ENCODE peak calls at places on chromosomes 4 and X, in five cellular contexts. One of them, this sample, is unnamed.

GRCh38 chr4:106898621-106899230 is 137.4 kb downstream of the DKK2 start:
- DNase-seq in cardiac muscle cell: peak
- DNase-seq in neural progenitor cell: peak
- DNase-seq in lung: peak
- DNase-seq in breast epithelium: no peak
- DNase-seq in this sample: peak

GRCh38 chr4:104693601-104694201 is 199.0 kb upstream of the CXXC4 start:
- DNase-seq in cardiac muscle cell: peak
- DNase-seq in neural progenitor cell: no peak
- DNase-seq in lung: no peak
- DNase-seq in breast epithelium: no peak
- DNase-seq in this sample: no peak

GRCh38 chr4:127732623-127733199 is 2.5 kb downstream of the SLC25A31 start:
- DNase-seq in breast epithelium: no peak
- DNase-seq in cardiac muscle cell: peak
- DNase-seq in lung: no peak
- DNase-seq in neural progenitor cell: peak
- DNase-seq in this sample: no peak

GRCh38 chrX:86133761-86134160 is 14.5 kb upstream of the DACH2 start:
- DNase-seq in lung: no peak
- DNase-seq in breast epithelium: no peak
- DNase-seq in cardiac muscle cell: peak
- DNase-seq in neural progenitor cell: no peak
- DNase-seq in this sample: no peak

GRCh38 chrX:110561036-110561435 is 202.4 kb downstream of the RTL9 start:
- DNase-seq in breast epithelium: no peak
- DNase-seq in cardiac muscle cell: peak
- DNase-seq in lung: no peak
- DNase-seq in neural progenitor cell: no peak
- DNase-seq in this sample: no peak

GRCh38 chrX:124238268-124238667 is 94.2 kb upstream of the TEX13D start:
- DNase-seq in cardiac muscle cell: no peak
- DNase-seq in neural progenitor cell: no peak
- DNase-seq in lung: no peak
- DNase-seq in breast epithelium: no peak
- DNase-seq in this sample: no peak

GRCh38 chr4:32172761-32173160 is 1452.6 kb downstream of the PCDH7 start:
- DNase-seq in breast epithelium: no peak
- DNase-seq in neural progenitor cell: no peak
- DNase-seq in cardiac muscle cell: no peak
- DNase-seq in lung: no peak
- DNase-seq in this sample: no peak

GRCh38 chr4:32342054-32342453 is 1621.9 kb downstream of the PCDH7 start:
- DNase-seq in lung: no peak
- DNase-seq in neural progenitor cell: no peak
- DNase-seq in cardiac muscle cell: no peak
- DNase-seq in breast epithelium: no peak
- DNase-seq in this sample: no peak

GRCh38 chrX:75038925-75039324 is 113.7 kb upstream of the NEXMIF start:
- DNase-seq in cardiac muscle cell: peak
- DNase-seq in neural progenitor cell: peak
- DNase-seq in lung: no peak
- DNase-seq in breast epithelium: no peak
- DNase-seq in this sample: no peak

GRCh38 chr4:158042591-158043030 is 130.2 kb downstream of the GASK1B start:
- DNase-seq in lung: no peak
- DNase-seq in breast epithelium: no peak
- DNase-seq in cardiac muscle cell: peak
- DNase-seq in neural progenitor cell: no peak
- DNase-seq in this sample: no peak

GRCh38 chrX:27767387-27767786 is 40.4 kb upstream of the MAGEB10 start:
- DNase-seq in breast epithelium: no peak
- DNase-seq in neural progenitor cell: no peak
- DNase-seq in lung: no peak
- DNase-seq in cardiac muscle cell: no peak
- DNase-seq in this sample: no peak

GRCh38 chr4:105895324-105895608 is at the start of gene NPNT:
- DNase-seq in lung: peak
- DNase-seq in neural progenitor cell: peak
- DNase-seq in cardiac muscle cell: no peak
- DNase-seq in breast epithelium: no peak
- DNase-seq in this sample: no peak
- H3K4me3 ChIP-seq in lung: peak
- H3K4me3 ChIP-seq in neural progenitor cell: peak
- H3K4me3 ChIP-seq in cardiac muscle cell: peak
- H3K4me3 ChIP-seq in breast epithelium: peak
- H3K4me3 ChIP-seq in this sample: no peak

GRCh38 chr4:24405926-24406325 is 178.4 kb downstream of the DHX15 start:
- DNase-seq in lung: no peak
- DNase-seq in cardiac muscle cell: no peak
- DNase-seq in breast epithelium: no peak
- DNase-seq in neural progenitor cell: no peak
- DNase-seq in this sample: no peak
- H3K27ac ChIP-seq in lung: no peak
- H3K27ac ChIP-seq in cardiac muscle cell: no peak
- H3K27ac ChIP-seq in breast epithelium: no peak
- H3K27ac ChIP-seq in neural progenitor cell: no peak
- H3K27ac ChIP-seq in this sample: no peak

GRCh38 chr4:169971456-169972015 is 54.7 kb downstream of the MFAP3L start:
- DNase-seq in cardiac muscle cell: no peak
- DNase-seq in neural progenitor cell: no peak
- DNase-seq in breast epithelium: no peak
- DNase-seq in lung: no peak
- DNase-seq in this sample: no peak
- H3K4me3 ChIP-seq in cardiac muscle cell: no peak
- H3K4me3 ChIP-seq in neural progenitor cell: no peak
- H3K4me3 ChIP-seq in breast epithelium: no peak
- H3K4me3 ChIP-seq in lung: no peak
- H3K4me3 ChIP-seq in this sample: no peak

DNA sequence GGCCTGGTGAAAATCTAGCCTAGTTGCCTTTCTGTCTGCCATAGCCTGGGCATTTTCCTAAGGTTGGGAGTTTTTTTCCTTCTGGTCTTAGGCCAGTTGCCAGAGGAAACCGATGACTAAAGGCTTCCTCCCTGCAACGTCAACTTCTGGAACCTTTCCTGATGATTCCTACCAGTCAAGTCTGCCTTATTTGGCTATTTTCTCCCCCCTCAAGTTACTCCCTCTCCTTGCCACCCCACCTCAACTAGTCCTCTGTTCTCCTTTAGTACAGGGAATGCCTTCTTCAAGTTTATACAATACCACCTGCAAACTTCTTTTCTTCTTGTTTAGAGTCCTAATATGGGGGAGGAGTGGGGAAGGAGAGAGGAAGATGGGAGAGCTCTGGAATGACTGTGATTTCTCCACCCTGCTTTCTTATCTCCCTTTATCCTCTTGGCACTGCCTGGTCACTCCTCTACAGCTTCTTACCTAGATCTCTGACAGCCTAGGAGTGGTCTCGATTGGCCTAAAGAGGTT is 10.6 kb downstream of the MSN start:
- DNase-seq in neural progenitor cell: no peak
- DNase-seq in lung: no peak
- DNase-seq in cardiac muscle cell: peak
- DNase-seq in breast epithelium: peak
- DNase-seq in this sample: peak
- H3K27ac ChIP-seq in neural progenitor cell: no peak
- H3K27ac ChIP-seq in lung: peak
- H3K27ac ChIP-seq in cardiac muscle cell: no peak
- H3K27ac ChIP-seq in breast epithelium: peak
- H3K27ac ChIP-seq in this sample: peak

DNA sequence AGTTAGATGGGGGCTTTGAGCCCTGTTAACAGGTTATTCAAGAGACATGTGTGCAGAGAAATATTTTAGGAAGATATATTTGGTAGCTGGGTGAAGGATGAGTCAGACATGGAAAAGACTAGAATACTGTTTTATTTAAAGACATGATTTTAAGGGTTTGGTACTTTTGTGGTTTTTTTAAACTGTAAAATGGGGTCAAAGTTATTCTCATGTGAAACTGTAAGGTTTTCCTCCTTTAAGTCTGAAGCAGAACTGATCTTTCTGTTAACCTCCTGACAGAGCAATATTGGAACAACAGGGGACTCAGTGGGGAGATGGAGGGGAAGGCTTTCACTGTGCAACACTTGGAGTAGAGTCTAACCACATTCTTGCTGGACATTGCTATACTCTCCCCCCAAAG is 112.4 kb upstream of the LSM6 start:
- DNase-seq in lung: no peak
- DNase-seq in breast epithelium: no peak
- DNase-seq in cardiac muscle cell: no peak
- DNase-seq in neural progenitor cell: no peak
- DNase-seq in this sample: no peak
- H3K4me3 ChIP-seq in lung: no peak
- H3K4me3 ChIP-seq in breast epithelium: no peak
- H3K4me3 ChIP-seq in cardiac muscle cell: no peak
- H3K4me3 ChIP-seq in neural progenitor cell: no peak
- H3K4me3 ChIP-seq in this sample: no peak

DNA sequence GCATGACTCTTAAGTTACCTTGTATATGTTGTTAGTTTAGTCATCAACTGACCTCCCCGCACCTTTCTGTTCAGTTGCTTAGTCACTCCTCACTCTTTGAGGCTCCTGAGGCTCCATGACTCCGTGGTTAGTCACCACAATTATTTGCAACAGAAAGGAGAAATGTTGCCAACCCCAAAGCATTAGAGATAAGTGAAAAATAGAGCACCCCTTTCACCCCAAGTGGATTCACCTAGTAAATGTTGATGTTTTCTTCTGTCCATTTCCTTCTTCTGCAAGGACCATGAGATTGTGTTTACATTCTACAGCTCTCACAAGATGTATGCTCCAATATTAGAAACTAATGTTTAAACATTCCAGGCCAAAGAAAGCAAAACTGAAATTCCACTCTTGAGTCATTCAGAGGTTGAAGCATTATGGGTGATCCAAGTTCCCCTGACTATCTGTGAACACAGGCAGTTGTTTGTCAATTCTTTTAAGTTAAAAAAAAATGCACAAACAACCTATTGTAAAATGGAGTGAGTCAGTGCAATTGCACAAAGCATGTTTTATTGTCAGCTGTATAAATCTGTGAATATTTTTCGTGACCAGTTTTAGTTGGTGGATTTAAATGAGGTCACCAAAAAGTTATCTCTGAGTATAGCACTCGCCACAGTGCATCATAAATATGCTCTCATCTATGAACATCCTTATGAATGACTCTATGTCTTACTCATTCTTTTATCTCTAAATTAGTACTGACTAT is 552.4 kb upstream of the MAGEB2 start:
- DNase-seq in cardiac muscle cell: peak
- DNase-seq in breast epithelium: no peak
- DNase-seq in lung: no peak
- DNase-seq in neural progenitor cell: no peak
- DNase-seq in this sample: peak
- H3K27ac ChIP-seq in cardiac muscle cell: no peak
- H3K27ac ChIP-seq in breast epithelium: no peak
- H3K27ac ChIP-seq in lung: peak
- H3K27ac ChIP-seq in neural progenitor cell: no peak
- H3K27ac ChIP-seq in this sample: peak

DNA sequence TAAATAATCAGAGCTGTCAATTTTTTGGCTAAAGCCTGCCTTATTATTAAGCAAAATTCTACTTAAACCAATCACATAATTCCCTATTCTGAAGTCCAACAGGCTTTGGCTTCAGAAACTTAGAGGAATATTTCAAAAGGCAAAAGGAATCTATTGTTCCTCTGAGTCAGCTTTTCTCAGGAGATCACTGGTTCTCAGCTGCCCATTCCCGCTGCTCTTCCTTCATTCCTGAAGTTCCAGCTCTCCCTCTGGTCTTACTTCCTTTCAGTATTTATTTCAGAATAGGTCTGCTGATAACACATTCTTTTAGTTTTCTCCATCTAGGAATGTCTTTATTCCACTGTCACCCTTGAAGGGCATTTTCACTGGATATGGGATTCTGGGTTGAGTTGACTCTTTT is 133.7 kb downstream of the SOWAHB start:
- DNase-seq in breast epithelium: no peak
- DNase-seq in neural progenitor cell: peak
- DNase-seq in cardiac muscle cell: peak
- DNase-seq in lung: no peak
- DNase-seq in this sample: no peak
- H3K4me3 ChIP-seq in breast epithelium: no peak
- H3K4me3 ChIP-seq in neural progenitor cell: no peak
- H3K4me3 ChIP-seq in cardiac muscle cell: no peak
- H3K4me3 ChIP-seq in lung: no peak
- H3K4me3 ChIP-seq in this sample: no peak

DNA sequence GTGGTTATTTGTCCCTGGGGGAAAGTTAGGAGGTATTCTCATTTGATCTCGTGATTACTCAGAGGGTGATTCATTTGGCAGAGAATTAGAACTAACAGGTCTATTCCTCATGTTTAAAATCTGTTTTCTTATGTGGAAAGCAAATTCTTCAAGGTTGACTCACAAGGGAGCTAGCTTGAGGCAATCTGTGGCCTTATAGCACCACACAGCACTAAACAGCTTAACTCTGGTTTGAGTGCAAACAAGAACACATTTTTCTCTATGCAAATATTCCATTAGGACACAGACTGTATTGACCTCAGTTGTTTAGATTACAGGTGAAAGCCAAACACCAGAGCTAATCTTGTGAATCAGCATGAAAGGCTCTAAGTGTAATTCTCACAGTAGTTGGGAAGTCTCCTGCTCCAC is 694.4 kb upstream of the POU3F4 start:
- DNase-seq in neural progenitor cell: no peak
- DNase-seq in lung: no peak
- DNase-seq in cardiac muscle cell: peak
- DNase-seq in breast epithelium: peak
- DNase-seq in this sample: peak
- H3K27ac ChIP-seq in neural progenitor cell: no peak
- H3K27ac ChIP-seq in lung: no peak
- H3K27ac ChIP-seq in cardiac muscle cell: no peak
- H3K27ac ChIP-seq in breast epithelium: no peak
- H3K27ac ChIP-seq in this sample: no peak

DNA sequence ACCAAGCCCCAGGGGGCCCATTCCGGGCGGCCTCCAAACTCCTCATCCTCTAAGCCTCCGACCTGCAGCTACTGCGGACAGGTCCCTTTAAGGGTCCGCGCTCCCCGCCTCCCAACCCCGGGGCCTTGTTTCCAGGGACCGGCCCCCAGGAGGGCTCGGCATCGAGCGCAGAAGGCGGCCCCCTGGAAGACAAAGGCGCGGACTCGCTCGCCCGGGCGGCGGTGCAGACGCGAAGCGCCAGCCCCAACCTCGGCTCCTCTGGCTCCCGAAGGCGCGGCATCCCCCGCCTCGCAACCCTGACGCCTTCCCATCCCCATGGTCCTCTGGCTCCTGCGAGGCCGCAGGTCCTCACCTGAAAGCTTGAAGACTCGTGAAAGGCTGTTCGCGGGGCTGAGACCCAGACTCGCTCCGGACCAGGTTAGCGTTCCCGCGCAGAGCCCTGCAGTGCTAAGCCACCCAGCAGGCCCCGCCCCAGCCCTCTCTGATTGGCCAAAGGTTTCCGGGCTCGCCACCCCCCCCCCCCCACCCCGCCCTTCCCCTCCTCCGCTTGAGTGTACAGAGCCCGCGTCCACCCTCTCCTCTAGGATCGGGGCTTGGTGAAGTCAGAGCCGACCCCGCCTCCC is at the start of gene TMSB15A:
- DNase-seq in breast epithelium: peak
- DNase-seq in neural progenitor cell: peak
- DNase-seq in lung: peak
- DNase-seq in cardiac muscle cell: peak
- DNase-seq in this sample: peak
- H3K4me3 ChIP-seq in breast epithelium: peak
- H3K4me3 ChIP-seq in neural progenitor cell: peak
- H3K4me3 ChIP-seq in lung: no peak
- H3K4me3 ChIP-seq in cardiac muscle cell: peak
- H3K4me3 ChIP-seq in this sample: peak

This sample was measured in SJSA1.